ENCODE peak calls at places on chromosomes 13 and 19, in six cellular contexts. Z, P, C, T, E and Q are unnamed samples.

GRCh38 chr13:86563308-86563707 is 764.1 kb upstream of the SLITRK6 start:
- DNase-seq in Z (no peak), P (no peak), C (no peak), T (no peak), E (no peak), Q (no peak)

GRCh38 chr19:30214651-30215051 is 157.5 kb upstream of the ZNF536 start:
- DNase-seq in Z (no peak), P (no peak), C (no peak), T (no peak), E (no peak), Q (no peak)

GRCh38 chr19:38975214-38975860 is at the start of gene FBXO17:
- DNase-seq in Z (no peak), P (no peak), C (peak; percentile 65), T (no peak), E (peak; percentile 77), Q (peak; percentile 29)

GRCh38 chr19:583968-584239 is 5.8 kb upstream of the HCN2 start:
- DNase-seq in Z (no peak), P (no peak), C (no peak), T (no peak), E (no peak), Q (no peak)

GRCh38 chr19:47247308-47247990 is 8.9 kb upstream of the CCDC9 start:
- DNase-seq in Z (peak; percentile 82), P (peak; percentile 81), C (peak; percentile 86), T (peak; percentile 75), E (no peak), Q (peak; percentile 86)

GRCh38 chr13:74148437-74148836 is 14.2 kb upstream of the KLF12 start:
- DNase-seq in Z (no peak), P (no peak), C (no peak), T (no peak), E (no peak), Q (no peak)

GRCh38 chr19:51702103-51702753 is 9.1 kb downstream of the SPACA6 start:
- DNase-seq in Z (peak; percentile 81), P (peak; percentile 48), C (peak; percentile 81), T (peak; percentile 12), E (no peak), Q (peak; percentile 78)

GRCh38 chr19:46426035-46426505 is 2.7 kb downstream of the PNMA8C start:
- DNase-seq in Z (no peak), P (no peak), C (no peak), T (no peak), E (no peak), Q (no peak)

GRCh38 chr13:60431108-60431700 is 34.2 kb downstream of the TDRD3 start:
- DNase-seq in Z (no peak), P (no peak), C (no peak), T (no peak), E (peak; percentile 6), Q (no peak)

GRCh38 chr13:25874907-25875306 is 176.9 kb downstream of the SHISA2 start:
- DNase-seq in Z (no peak), P (peak; percentile 61), C (no peak), T (no peak), E (no peak), Q (no peak)

GRCh38 chr13:97493471-97493870 is 59.5 kb downstream of the RAP2A start:
- DNase-seq in Z (no peak), P (no peak), C (no peak), T (no peak), E (no peak), Q (no peak)

GRCh38 chr13:104295537-104295936 is 1229.3 kb upstream of the SLC10A2 start:
- DNase-seq in Z (no peak), P (no peak), C (no peak), T (no peak), E (no peak), Q (no peak)

GRCh38 chr19:6273701-6274601 is 5.8 kb downstream of the MLLT1 start:
- DNase-seq in Z (peak; percentile 80), P (no peak), C (peak; percentile 90), T (no peak), E (peak; percentile 98), Q (peak; percentile 60)